ENCODE peak calls at places on chromosome 18, in four cellular contexts. One of them, this sample, is unnamed.

GRCh38 chr18:26309283-26309682 is 83.0 kb downstream of the TAF4B start:
- DNase-seq in tibial nerve: no peak
- DNase-seq in BJ: no peak
- DNase-seq in transverse colon: no peak
- DNase-seq in this sample: peak

GRCh38 chr18:46916551-46917107 is 678 bp downstream of the PIAS2 start:
- DNase-seq in BJ: no peak
- DNase-seq in tibial nerve: peak
- DNase-seq in transverse colon: no peak
- DNase-seq in this sample: peak

GRCh38 chr18:4807495-4808293 is 352.6 kb upstream of the DLGAP1 start:
- DNase-seq in BJ: no peak
- DNase-seq in tibial nerve: no peak
- DNase-seq in transverse colon: no peak
- DNase-seq in this sample: no peak

GRCh38 chr18:49456794-49457193 is 3.7 kb downstream of the DYM start:
- DNase-seq in BJ: no peak
- DNase-seq in tibial nerve: no peak
- DNase-seq in transverse colon: no peak
- DNase-seq in this sample: peak

GRCh38 chr18:44904768-44905167 is 224.1 kb downstream of the SETBP1 start:
- DNase-seq in transverse colon: no peak
- DNase-seq in BJ: no peak
- DNase-seq in tibial nerve: no peak
- DNase-seq in this sample: no peak

GRCh38 chr18:60067426-60068210 is 167.8 kb downstream of the PMAIP1 start:
- DNase-seq in BJ: no peak
- DNase-seq in transverse colon: no peak
- DNase-seq in tibial nerve: no peak
- DNase-seq in this sample: no peak

GRCh38 chr18:44683566-44683965 is 2.9 kb downstream of the SETBP1 start:
- DNase-seq in tibial nerve: no peak
- DNase-seq in BJ: no peak
- DNase-seq in transverse colon: no peak
- DNase-seq in this sample: no peak

GRCh38 chr18:61334491-61334850 is 1.2 kb downstream of the CDH20 start:
- DNase-seq in transverse colon: no peak
- DNase-seq in tibial nerve: no peak
- DNase-seq in BJ: no peak
- DNase-seq in this sample: peak

GRCh38 chr18:32351014-32351413 is 119.7 kb downstream of the GAREM1 start:
- DNase-seq in transverse colon: no peak
- DNase-seq in tibial nerve: no peak
- DNase-seq in BJ: peak
- DNase-seq in this sample: peak

GRCh38 chr18:76553715-76554603 is 58.9 kb upstream of the ZNF516 start:
- DNase-seq in BJ: no peak
- DNase-seq in tibial nerve: peak
- DNase-seq in transverse colon: no peak
- DNase-seq in this sample: peak

GRCh38 chr18:54173250-54173649 is 51.2 kb downstream of the MBD2 start:
- DNase-seq in tibial nerve: no peak
- DNase-seq in transverse colon: no peak
- DNase-seq in BJ: no peak
- DNase-seq in this sample: no peak

GRCh38 chr18:46070683-46071614 is 1.1 kb downstream of the PSTPIP2 start:
- DNase-seq in BJ: no peak
- DNase-seq in transverse colon: no peak
- DNase-seq in tibial nerve: no peak
- DNase-seq in this sample: no peak

GRCh38 chr18:80250740-80251364 is 3.5 kb upstream of the PARD6G start:
- DNase-seq in transverse colon: no peak
- DNase-seq in BJ: no peak
- DNase-seq in tibial nerve: no peak
- DNase-seq in this sample: no peak

GRCh38 chr18:76621782-76622495 is 126.9 kb upstream of the ZNF516 start:
- DNase-seq in BJ: no peak
- DNase-seq in tibial nerve: no peak
- DNase-seq in transverse colon: no peak
- DNase-seq in this sample: peak

GRCh38 chr18:25650201-25650941 is 298.4 kb upstream of the ZNF521 start:
- DNase-seq in BJ: peak
- DNase-seq in transverse colon: no peak
- DNase-seq in tibial nerve: no peak
- DNase-seq in this sample: peak

GRCh38 chr18:78974115-78974740 is 5.4 kb upstream of the SALL3 start:
- DNase-seq in BJ: no peak
- DNase-seq in tibial nerve: no peak
- DNase-seq in transverse colon: no peak
- DNase-seq in this sample: no peak

GRCh38 chr18:79883461-79884295 is 67.8 kb downstream of the SLC66A2 start:
- DNase-seq in BJ: no peak
- DNase-seq in tibial nerve: no peak
- DNase-seq in transverse colon: no peak
- DNase-seq in this sample: no peak

GRCh38 chr18:78647018-78647417 is 332.6 kb upstream of the SALL3 start:
- DNase-seq in BJ: no peak
- DNase-seq in tibial nerve: no peak
- DNase-seq in transverse colon: no peak
- DNase-seq in this sample: no peak

GRCh38 chr18:31992836-31993575 is 25.6 kb upstream of the RNF125 start:
- DNase-seq in tibial nerve: no peak
- DNase-seq in transverse colon: no peak
- DNase-seq in BJ: no peak
- DNase-seq in this sample: no peak

GRCh38 chr18:36627616-36628015 is 201.2 kb downstream of the TPGS2 start:
- DNase-seq in BJ: no peak
- DNase-seq in transverse colon: no peak
- DNase-seq in tibial nerve: no peak
- DNase-seq in this sample: peak

GRCh38 chr18:22170421-22171262 is 1.3 kb downstream of the GATA6 start:
- DNase-seq in tibial nerve: peak
- DNase-seq in BJ: no peak
- DNase-seq in transverse colon: peak
- DNase-seq in this sample: peak

GRCh38 chr18:79378416-79379250 is 17.1 kb upstream of the NFATC1 start:
- DNase-seq in tibial nerve: peak
- DNase-seq in BJ: no peak
- DNase-seq in transverse colon: peak
- DNase-seq in this sample: peak

GRCh38 chr18:46624127-46624526 is 32.9 kb downstream of the LOXHD1 start:
- DNase-seq in tibial nerve: no peak
- DNase-seq in BJ: no peak
- DNase-seq in transverse colon: no peak
- DNase-seq in this sample: no peak

GRCh38 chr18:3529597-3529996 is 79.6 kb downstream of the TGIF1 start:
- DNase-seq in transverse colon: no peak
- DNase-seq in tibial nerve: no peak
- DNase-seq in BJ: no peak
- DNase-seq in this sample: peak

GRCh38 chr18:52869349-52869923 is 529.4 kb downstream of the DCC start:
- DNase-seq in BJ: no peak
- DNase-seq in transverse colon: no peak
- DNase-seq in tibial nerve: no peak
- DNase-seq in this sample: no peak

GRCh38 chr18:25648724-25649260 is 296.8 kb upstream of the ZNF521 start:
- DNase-seq in tibial nerve: no peak
- DNase-seq in BJ: no peak
- DNase-seq in transverse colon: no peak
- DNase-seq in this sample: no peak

GRCh38 chr18:64474751-64475150 is 325.9 kb upstream of the LINC00305 start:
- DNase-seq in BJ: no peak
- DNase-seq in transverse colon: no peak
- DNase-seq in tibial nerve: no peak
- DNase-seq in this sample: no peak

GRCh38 chr18:8212893-8213805 is 396.1 kb upstream of the RAB12 start:
- DNase-seq in BJ: no peak
- DNase-seq in transverse colon: no peak
- DNase-seq in tibial nerve: no peak
- DNase-seq in this sample: peak

GRCh38 chr18:38718365-38718901 is 1152.8 kb upstream of the CELF4 start:
- DNase-seq in transverse colon: no peak
- DNase-seq in tibial nerve: no peak
- DNase-seq in BJ: no peak
- DNase-seq in this sample: no peak

GRCh38 chr18:26051845-26052244 is 38.6 kb downstream of the SS18 start:
- DNase-seq in transverse colon: no peak
- DNase-seq in BJ: no peak
- DNase-seq in tibial nerve: no peak
- DNase-seq in this sample: peak

GRCh38 chr18:25825066-25825465 is 265.3 kb downstream of the SS18 start:
- DNase-seq in tibial nerve: no peak
- DNase-seq in transverse colon: no peak
- DNase-seq in BJ: no peak
- DNase-seq in this sample: no peak

GRCh38 chr18:23154021-23154420 is 18.7 kb downstream of the CABLES1 start:
- DNase-seq in transverse colon: no peak
- DNase-seq in BJ: no peak
- DNase-seq in tibial nerve: no peak
- DNase-seq in this sample: no peak

GRCh38 chr18:22174341-22175148 is 5.2 kb downstream of the GATA6 start:
- DNase-seq in BJ: no peak
- DNase-seq in tibial nerve: no peak
- DNase-seq in transverse colon: peak
- DNase-seq in this sample: peak

GRCh38 chr18:3998698-3999333 is 456.3 kb downstream of the DLGAP1 start:
- DNase-seq in tibial nerve: peak
- DNase-seq in BJ: no peak
- DNase-seq in transverse colon: peak
- DNase-seq in this sample: peak

GRCh38 chr18:63237911-63238710 is 81.5 kb downstream of the BCL2 start:
- DNase-seq in transverse colon: peak
- DNase-seq in tibial nerve: peak
- DNase-seq in BJ: peak
- DNase-seq in this sample: peak

GRCh38 chr18:80171190-80171872 is 62.3 kb downstream of the ADNP2 start:
- DNase-seq in tibial nerve: peak
- DNase-seq in BJ: no peak
- DNase-seq in transverse colon: peak
- DNase-seq in this sample: peak

GRCh38 chr18:70288171-70288850 is 534 bp upstream of the SOCS6 start:
- DNase-seq in transverse colon: peak
- DNase-seq in tibial nerve: no peak
- DNase-seq in BJ: no peak
- DNase-seq in this sample: peak

GRCh38 chr18:70289351-70290330 is 796 bp downstream of the SOCS6 start:
- DNase-seq in BJ: no peak
- DNase-seq in transverse colon: peak
- DNase-seq in tibial nerve: no peak
- DNase-seq in this sample: peak

GRCh38 chr18:70290482-70291294 is 1.8 kb downstream of the SOCS6 start:
- DNase-seq in BJ: no peak
- DNase-seq in transverse colon: no peak
- DNase-seq in tibial nerve: no peak
- DNase-seq in this sample: no peak

GRCh38 chr18:70287731-70288130 is 1.1 kb upstream of the SOCS6 start:
- DNase-seq in transverse colon: no peak
- DNase-seq in BJ: no peak
- DNase-seq in tibial nerve: no peak
- DNase-seq in this sample: no peak

DNA sequence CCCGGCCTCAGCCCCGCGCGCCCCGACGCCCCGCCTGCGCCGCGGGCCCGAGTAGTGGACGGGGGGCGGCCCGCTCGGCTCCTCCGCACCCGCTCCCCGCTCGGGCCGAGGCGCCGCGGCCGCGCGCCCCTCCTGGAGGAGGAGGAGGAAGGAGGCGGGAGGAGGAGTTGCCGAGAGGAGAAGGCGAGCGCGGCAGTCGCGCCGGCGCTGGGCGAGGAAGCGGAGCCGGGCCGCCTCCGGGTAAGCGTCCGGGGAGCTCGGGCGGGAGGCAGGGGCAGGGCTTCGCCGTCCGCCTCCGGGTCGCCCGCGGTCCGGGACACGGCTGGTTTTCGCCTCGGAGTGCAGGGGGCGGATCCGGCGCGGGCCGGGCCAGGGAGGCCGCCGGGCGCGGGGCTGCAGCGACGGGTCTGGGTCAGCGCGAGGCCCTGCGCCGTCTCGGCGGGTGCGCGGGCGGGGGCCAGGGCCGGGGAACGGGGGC is at the start of gene SOCS6:
- DNase-seq in transverse colon: peak
- DNase-seq in BJ: no peak
- DNase-seq in tibial nerve: no peak
- DNase-seq in this sample: peak
- TF ChIP-seq CTCF in transverse colon: no peak
- TF ChIP-seq CTCF in BJ: no peak
- TF ChIP-seq CTCF in tibial nerve: no peak
- TF ChIP-seq CTCF in this sample: no peak

GRCh38 chr18:12283256-12283655 is 24.8 kb upstream of the TUBB6 start:
- DNase-seq in tibial nerve: no peak
- DNase-seq in transverse colon: no peak
- DNase-seq in BJ: no peak
- DNase-seq in this sample: peak
- TF ChIP-seq CTCF in tibial nerve: no peak
- TF ChIP-seq CTCF in transverse colon: no peak
- TF ChIP-seq CTCF in BJ: peak
- TF ChIP-seq CTCF in this sample: peak

GRCh38 chr18:6521804-6522418 is 107.2 kb upstream of the L3MBTL4 start:
- DNase-seq in tibial nerve: peak
- DNase-seq in transverse colon: peak
- DNase-seq in BJ: no peak
- DNase-seq in this sample: peak
- TF ChIP-seq CTCF in tibial nerve: peak
- TF ChIP-seq CTCF in transverse colon: peak
- TF ChIP-seq CTCF in BJ: peak
- TF ChIP-seq CTCF in this sample: peak

DNA sequence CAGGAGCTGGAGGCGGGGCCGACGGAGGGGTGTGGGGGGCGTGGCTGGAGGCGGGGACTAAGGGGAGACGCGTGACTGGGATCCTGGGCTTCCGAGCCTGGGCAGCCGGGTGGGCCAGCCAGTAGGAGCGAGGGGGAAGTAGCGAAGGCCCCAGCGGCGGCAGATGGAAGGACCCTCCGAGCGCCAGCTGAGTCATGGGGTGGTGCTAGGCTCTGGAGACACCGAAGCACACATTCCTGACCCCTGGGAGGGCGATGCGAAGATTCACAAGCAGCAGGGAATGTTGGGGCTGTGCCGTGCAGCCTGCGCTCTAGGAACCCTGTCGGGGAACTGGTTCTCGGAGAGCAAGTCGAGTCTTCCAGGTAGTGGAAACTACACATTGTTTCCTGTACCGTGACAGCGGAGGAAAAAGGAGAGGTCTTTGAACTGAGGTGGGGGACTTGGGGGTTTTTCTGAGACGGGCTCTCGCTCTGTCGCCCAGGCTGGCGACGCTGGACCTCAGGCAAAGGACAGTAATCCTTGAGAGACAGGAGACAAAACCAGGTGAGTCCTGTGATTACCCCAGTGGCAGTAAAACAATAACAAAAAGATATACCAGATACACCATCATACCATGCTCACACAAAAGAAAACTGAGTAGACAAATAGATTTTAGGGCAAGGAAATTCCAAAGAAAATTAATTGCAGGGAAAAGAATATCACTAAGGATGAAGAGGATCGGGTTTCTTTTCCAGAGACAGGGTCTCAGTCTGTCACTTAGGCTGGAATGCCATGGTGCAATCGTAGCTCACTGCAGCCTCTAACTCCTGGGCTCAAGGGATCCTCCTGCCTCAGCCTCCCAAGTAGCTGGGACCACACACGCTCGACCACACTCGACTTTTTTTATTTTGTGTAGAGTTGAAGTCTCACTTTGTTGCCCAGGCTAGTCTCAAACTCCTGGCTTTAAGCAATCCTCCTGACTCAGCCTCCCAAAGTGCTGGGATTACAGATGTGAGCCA is 828 bp upstream of the AFG3L2 start:
- DNase-seq in tibial nerve: no peak
- DNase-seq in BJ: no peak
- DNase-seq in transverse colon: no peak
- DNase-seq in this sample: no peak
- TF ChIP-seq CTCF in tibial nerve: peak
- TF ChIP-seq CTCF in BJ: peak
- TF ChIP-seq CTCF in transverse colon: no peak
- TF ChIP-seq CTCF in this sample: no peak